ENCODE peak calls at places on chromosomes 12 and 14, in ten cellular contexts. U is SK-N-SH, C is K562, W is HL-60, D is esophagus muscularis mucosa, O is GM23338, Q is GM12878, T is HepG2, I is stomach, Z is HCT116. V is an unnamed sample.

GRCh38 chr12:100528471-100529139 is 44.9 kb upstream of the GAS2L3 start:
- DNase-seq in Z (no peak), D (no peak), T (no peak), W (no peak), I (no peak), U (no peak), O (no peak), Q (no peak), C (no peak), V (no peak)

GRCh38 chr14:98167253-98167652 is 1104.7 kb downstream of the BCL11B start:
- DNase-seq in U (no peak), C (no peak), T (no peak), O (no peak), W (no peak), D (peak), Z (no peak), Q (no peak), I (no peak), V (no peak)

GRCh38 chr12:105493091-105493615 is 162.7 kb downstream of the C12orf75 start:
- DNase-seq in Z (no peak), Q (no peak), W (no peak), U (no peak), D (peak), O (no peak), I (no peak), T (no peak), C (no peak), V (no peak)

GRCh38 chr14:51419685-51420084 is 179.6 kb downstream of the TMX1 start:
- DNase-seq in Q (no peak), T (no peak), W (peak), I (no peak), C (peak), O (no peak), U (no peak), Z (no peak), D (no peak), V (no peak)

GRCh38 chr12:129200576-129200975 is 347.3 kb downstream of the GLT1D1 start:
- DNase-seq in Z (no peak), W (no peak), T (no peak), C (no peak), O (no peak), Q (no peak), I (no peak), U (no peak), D (no peak), V (no peak)

GRCh38 chr12:115660211-115660805 is 617.2 kb downstream of the MED13L start:
- DNase-seq in C (no peak), I (peak), Q (no peak), O (no peak), D (no peak), W (no peak), Z (no peak), T (no peak), U (no peak), V (no peak)

GRCh38 chr12:112409064-112409905 is at the start of gene RPL6:
- DNase-seq in O (peak), T (peak), W (peak), Q (peak), D (peak), I (peak), U (peak), Z (peak), C (peak), V (peak)

GRCh38 chr12:29343022-29343799 is 37.8 kb downstream of the ERGIC2 start:
- DNase-seq in T (no peak), W (no peak), I (no peak), Z (no peak), D (no peak), Q (no peak), O (no peak), C (no peak), U (no peak), V (no peak)

GRCh38 chr14:22099942-22100763 is 426.5 kb upstream of the OR4E1 start:
- DNase-seq in Q (no peak), O (peak), C (peak), Z (peak), D (no peak), W (peak), T (peak), I (peak), U (peak), V (peak)

GRCh38 chr12:103712191-103712590 is 125.1 kb downstream of the STAB2 start:
- DNase-seq in Z (no peak), O (no peak), U (no peak), D (no peak), W (no peak), Q (no peak), I (no peak), T (no peak), C (no peak), V (no peak)

GRCh38 chr14:91749857-91750256 is 18.0 kb upstream of the CATSPERB start:
- DNase-seq in I (no peak), W (no peak), T (no peak), Q (no peak), D (no peak), Z (no peak), O (no peak), C (no peak), U (no peak), V (no peak)

GRCh38 chr12:115998119-115998633 is 279.3 kb downstream of the MED13L start:
- DNase-seq in Z (peak), W (peak), I (no peak), C (peak), T (peak), O (peak), U (peak), Q (no peak), D (no peak), V (no peak)

GRCh38 chr14:76778546-76779215 is 17.4 kb downstream of the VASH1 start:
- DNase-seq in T (no peak), C (no peak), D (no peak), Z (no peak), I (no peak), U (no peak), W (no peak), O (no peak), Q (no peak), V (no peak)

GRCh38 chr12:27984275-27984674 is 11.7 kb upstream of the PTHLH start:
- DNase-seq in T (no peak), O (no peak), D (no peak), I (no peak), Z (no peak), W (no peak), U (no peak), Q (no peak), C (peak), V (no peak)

GRCh38 chr14:69281450-69282169 is 21.7 kb downstream of the GALNT16 start:
- DNase-seq in T (no peak), U (no peak), Q (no peak), O (no peak), W (no peak), Z (no peak), C (no peak), I (no peak), D (no peak), V (no peak)

GRCh38 chr14:37594238-37594915 is 672 bp downstream of the FOXA1 start:
- DNase-seq in Q (no peak), O (peak), U (peak), T (peak), D (no peak), W (peak), Z (peak), I (peak), C (peak), V (peak)

GRCh38 chr14:36317650-36318049 is 2.8 kb downstream of the MBIP start:
- DNase-seq in I (no peak), W (no peak), Z (no peak), O (no peak), T (no peak), D (no peak), Q (no peak), C (no peak), U (no peak), V (no peak)

GRCh38 chr14:38887696-38888095 is 215.3 kb downstream of the SEC23A start:
- DNase-seq in I (no peak), W (peak), C (no peak), Z (no peak), U (no peak), O (peak), D (no peak), T (no peak), Q (no peak), V (no peak)

GRCh38 chr12:75115748-75116147 is 93.9 kb downstream of the KCNC2 start:
- DNase-seq in Q (no peak), O (no peak), D (no peak), I (no peak), U (no peak), C (no peak), W (no peak), Z (no peak), T (no peak), V (no peak)

GRCh38 chr12:29738416-29738815 is 45.3 kb downstream of the TMTC1 start:
- DNase-seq in C (no peak), U (no peak), T (no peak), Q (no peak), I (no peak), O (no peak), D (no peak), Z (no peak), W (no peak), V (no peak)

GRCh38 chr12:48764521-48764920 is 24.4 kb downstream of the ADCY6 start:
- DNase-seq in D (no peak), I (peak), C (no peak), O (no peak), Q (no peak), W (no peak), T (no peak), Z (no peak), U (no peak), V (no peak)

GRCh38 chr12:62701492-62701891 is 233.5 kb downstream of the PPM1H start:
- DNase-seq in C (no peak), O (no peak), T (peak), D (no peak), W (no peak), Z (no peak), I (no peak), U (no peak), Q (no peak), V (no peak)
- TF ChIP-seq POLR2AphosphoS5 in C (no peak), O (no peak), T (no peak), D (no peak), W (no peak), Z (no peak), I (no peak), U (no peak), Q (no peak), V (peak)

DNA sequence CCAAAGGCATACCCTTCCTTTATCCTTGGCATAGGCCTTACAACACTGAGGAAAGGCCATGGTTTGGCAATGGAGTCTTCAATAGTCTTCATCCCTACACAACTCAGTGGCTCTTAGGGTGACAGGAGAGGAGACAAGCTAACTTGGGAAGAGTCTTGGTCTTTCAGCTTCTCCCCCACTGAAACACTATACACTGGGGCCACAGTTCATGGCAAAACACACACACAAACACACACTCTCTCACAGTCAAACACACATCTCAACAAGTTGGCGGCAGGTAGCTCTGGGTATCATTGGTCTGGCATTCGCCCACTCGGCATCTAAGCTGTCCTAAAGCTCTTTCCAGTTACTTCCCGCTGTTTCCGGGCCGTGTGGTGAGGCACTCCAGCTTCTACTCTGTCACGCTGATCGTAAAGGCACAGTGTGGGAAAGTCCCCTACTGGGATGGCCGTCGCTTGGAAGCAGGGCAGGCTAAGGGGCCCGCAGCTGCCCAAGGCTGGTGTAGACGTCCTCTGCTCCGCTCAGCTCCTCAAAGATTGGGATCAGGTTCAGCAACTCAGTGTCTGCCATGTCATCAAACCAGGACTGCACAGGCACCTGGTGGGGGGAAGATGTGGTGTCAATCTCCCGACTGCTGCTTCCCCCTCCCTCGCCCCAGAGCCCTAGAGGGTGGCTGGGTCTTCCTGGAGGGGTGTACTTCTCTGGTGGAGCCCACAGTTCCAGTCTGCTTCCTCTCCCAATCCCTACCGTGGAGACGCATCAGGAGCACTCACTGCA is 4.8 kb upstream of the AVIL start:
- DNase-seq in Z (no peak), I (no peak), C (no peak), D (no peak), U (no peak), W (no peak), O (no peak), Q (no peak), T (no peak), V (no peak)
- H3K4me3 ChIP-seq in Z (no peak), I (no peak), C (no peak), D (no peak), U (no peak), W (no peak), O (no peak), Q (no peak), T (no peak), V (no peak)

GRCh38 chr14:78674820-78675219 is 504.6 kb downstream of the NRXN3 start:
- DNase-seq in C (no peak), D (no peak), W (no peak), I (no peak), Q (no peak), O (no peak), Z (no peak), T (no peak), U (no peak), V (no peak)
- TF ChIP-seq POLR2AphosphoS5 in C (no peak), D (no peak), W (no peak), I (no peak), Q (no peak), O (no peak), Z (no peak), T (no peak), U (no peak), V (no peak)

GRCh38 chr12:53051881-53052412 is 2.1 kb downstream of the TNS2 start:
- DNase-seq in W (no peak), T (no peak), U (no peak), I (no peak), Q (no peak), O (no peak), D (no peak), Z (no peak), C (no peak), V (no peak)

GRCh38 chr12:53050426-53051057 is 677 bp downstream of the TNS2 start:
- DNase-seq in D (no peak), W (no peak), I (peak), O (no peak), C (no peak), T (no peak), U (no peak), Z (no peak), Q (no peak), V (no peak)

GRCh38 chr12:53052419-53053222 is 2.8 kb downstream of the TNS2 start:
- DNase-seq in W (no peak), T (no peak), U (no peak), O (no peak), Q (no peak), D (no peak), C (no peak), Z (no peak), I (peak), V (peak)

GRCh38 chr12:53049582-53050318 is at the start of gene TNS2:
- DNase-seq in W (no peak), C (peak), T (peak), O (peak), Q (no peak), D (peak), U (peak), Z (no peak), I (peak), V (no peak)

DNA sequence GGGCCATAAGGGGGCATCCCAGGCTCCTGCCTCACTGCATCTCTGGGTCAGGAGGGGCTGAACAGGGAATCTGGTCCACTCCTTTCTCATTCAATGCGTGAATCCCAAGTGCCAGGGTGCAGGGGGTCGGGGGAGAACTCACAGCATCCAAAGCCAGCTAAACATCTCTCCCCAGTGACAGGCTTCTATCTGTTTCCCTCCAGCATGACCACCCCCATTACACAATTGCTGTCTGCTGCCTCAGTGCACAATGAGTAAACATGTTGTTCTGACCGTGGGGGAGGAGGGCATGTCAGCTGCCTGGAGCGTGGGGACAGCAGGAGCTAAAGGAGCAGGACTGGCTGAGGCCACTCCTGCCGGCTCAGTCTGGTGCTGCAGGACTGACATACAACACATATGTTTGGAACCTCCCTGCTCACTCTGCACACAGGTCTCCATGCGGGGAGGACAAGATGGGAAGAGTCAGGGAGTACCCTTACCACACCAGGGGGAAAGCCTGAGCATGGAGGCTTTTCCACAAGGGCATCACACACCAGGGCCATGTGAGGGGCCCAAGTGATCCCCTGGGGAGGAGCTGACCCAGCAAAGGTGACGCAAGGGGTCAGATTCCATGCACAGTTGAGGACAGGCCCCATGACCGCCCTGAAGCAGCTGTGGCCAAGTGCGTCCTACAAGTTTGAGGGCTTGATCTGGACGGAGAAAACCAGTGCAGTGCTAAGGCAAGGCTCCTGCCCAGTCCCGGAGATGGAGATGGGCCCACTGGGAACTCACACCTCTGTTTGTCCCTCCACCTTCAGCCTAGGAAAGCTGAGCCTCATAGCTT is 1.4 kb downstream of the TNS2 start:
- DNase-seq in U (no peak), C (no peak), D (no peak), I (peak), Q (no peak), Z (no peak), W (no peak), O (no peak), T (peak), V (peak)
- H3K4me3 ChIP-seq in U (peak), C (no peak), D (peak), I (peak), Q (no peak), Z (peak), W (no peak), O (peak), T (peak), V (peak)

DNA sequence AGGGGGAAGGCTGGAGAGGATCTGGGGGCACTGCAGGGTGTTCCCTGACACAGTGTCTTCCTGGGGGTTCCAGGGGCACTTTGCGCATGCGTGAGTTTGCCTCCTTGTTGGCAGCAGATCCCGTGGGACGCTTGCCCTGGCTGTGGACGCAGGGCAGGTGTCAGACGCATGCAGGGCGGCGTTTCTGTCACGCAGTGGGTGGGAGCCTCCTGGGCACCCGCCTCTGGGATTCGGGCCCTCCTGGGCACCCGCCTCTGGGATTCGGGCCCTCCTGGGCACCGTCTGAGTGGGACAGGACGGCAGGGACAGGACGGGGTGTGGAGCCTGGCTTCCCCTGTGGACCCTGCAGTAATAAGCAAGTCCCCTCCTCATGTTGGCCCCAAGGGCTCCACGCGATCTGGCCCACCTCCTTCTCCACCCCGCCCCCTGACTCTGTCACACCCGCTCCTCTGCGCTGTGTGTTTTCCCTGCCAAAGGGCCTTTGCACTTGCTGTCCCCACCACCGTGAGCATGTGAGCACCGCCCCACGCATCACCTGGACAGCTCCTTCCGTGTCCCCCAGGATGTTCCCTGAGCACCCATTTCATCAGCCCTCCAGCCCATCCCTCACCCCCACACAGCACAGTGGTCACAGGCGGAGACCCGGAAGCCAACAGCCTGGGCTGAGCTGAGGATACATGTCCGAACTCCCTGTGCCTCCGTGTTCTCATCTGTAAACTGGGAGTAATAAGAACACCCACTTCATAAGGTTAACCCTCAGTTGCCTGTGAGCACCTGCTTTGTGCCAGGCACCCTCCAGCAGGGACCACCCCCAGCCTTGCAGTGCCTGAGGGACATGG is 4.4 kb downstream of the MMP17 start:
- DNase-seq in I (no peak), Z (no peak), T (no peak), Q (no peak), D (no peak), O (no peak), U (peak), W (no peak), C (no peak), V (peak)
- TF ChIP-seq POLR2AphosphoS5 in I (no peak), Z (no peak), T (no peak), Q (no peak), D (no peak), O (no peak), U (no peak), W (no peak), C (no peak), V (no peak)